ENCODE peak calls at places on chromosomes 16 and 17, in six cellular contexts. C, F, Y, E, V and H are unnamed samples.

GRCh38 chr17:2580156-2580555 is 13.3 kb upstream of the PAFAH1B1 start:
- DNase-seq in C (no peak), F (no peak), Y (no peak), E (no peak), V (no peak), H (no peak)

GRCh38 chr16:57801098-57801855 is 1.0 kb downstream of the KIFC3 start:
- DNase-seq in C (no peak), F (no peak), Y (no peak), E (peak; percentile 88), V (peak; percentile 70), H (no peak)

GRCh38 chr17:42459256-42459982 is 741 bp downstream of the ATP6V0A1 start:
- DNase-seq in C (peak; percentile 15), F (peak; percentile 53), Y (no peak), E (peak; percentile 81), V (peak; percentile 39), H (no peak)

GRCh38 chr16:11836653-11837244 is 14.6 kb downstream of the RSL1D1 start:
- DNase-seq in C (no peak), F (no peak), Y (no peak), E (peak; percentile 83), V (peak; percentile 51), H (no peak)

GRCh38 chr16:11405331-11406176 is 60.3 kb downstream of the RMI2 start:
- DNase-seq in C (peak; percentile 46), F (no peak), Y (no peak), E (peak; percentile 39), V (peak; percentile 31), H (peak; percentile 36)

GRCh38 chr17:16255481-16255901 is 38.5 kb downstream of the PIGL start:
- DNase-seq in C (no peak), F (peak; percentile 23), Y (no peak), E (peak; percentile 34), V (peak; percentile 92), H (no peak)

GRCh38 chr16:56632160-56632847 is at the start of gene MT1M:
- DNase-seq in C (no peak), F (peak; percentile 39), Y (no peak), E (peak; percentile 75), V (no peak), H (no peak)

GRCh38 chr17:60601443-60602384 is 1.7 kb downstream of the PPM1D start:
- DNase-seq in C (peak; percentile 27), F (peak; percentile 69), Y (no peak), E (peak; percentile 87), V (peak; percentile 90), H (peak; percentile 43)

GRCh38 chr17:75691371-75692290 is 24.5 kb downstream of the SAP30BP start:
- DNase-seq in C (peak; percentile 61), F (peak; percentile 80), Y (no peak), E (peak; percentile 60), V (no peak), H (peak; percentile 13)

GRCh38 chr17:81433656-81434055 is 38.4 kb downstream of the BAHCC1 start:
- DNase-seq in C (no peak), F (no peak), Y (no peak), E (no peak), V (no peak), H (no peak)

GRCh38 chr17:19646788-19647696 is 1.5 kb upstream of the ALDH3A2 start:
- DNase-seq in C (no peak), F (no peak), Y (no peak), E (peak; percentile 55), V (peak; percentile 26), H (no peak)

GRCh38 chr16:56478228-56479049 is 27.1 kb downstream of the OGFOD1 start:
- DNase-seq in C (peak; percentile 13), F (no peak), Y (no peak), E (no peak), V (no peak), H (no peak)

GRCh38 chr16:11254913-11255736 is 879 bp downstream of the SOCS1 start:
- DNase-seq in C (peak; percentile 73), F (peak; percentile 24), Y (peak; percentile 46), E (peak; percentile 86), V (peak; percentile 46), H (no peak)

GRCh38 chr17:34645636-34646035 is 66.3 kb downstream of the TMEM132E start:
- DNase-seq in C (no peak), F (no peak), Y (no peak), E (no peak), V (no peak), H (no peak)

GRCh38 chr16:64910351-64910750 is 211.5 kb downstream of the CDH11 start:
- DNase-seq in C (no peak), F (no peak), Y (no peak), E (peak; percentile 97), V (peak; percentile 90), H (no peak)

GRCh38 chr17:33292184-33292980 is 713 bp downstream of the ASIC2 start:
- DNase-seq in C (peak; percentile 4), F (no peak), Y (no peak), E (peak; percentile 30), V (no peak), H (peak; percentile 8)

GRCh38 chr17:20184977-20185619 is 175.9 kb downstream of the SPECC1 start:
- DNase-seq in C (no peak), F (no peak), Y (no peak), E (no peak), V (no peak), H (no peak)